ENCODE peak calls at places on chromosomes 11 and 22, in eight cellular contexts. D is T-helper 9 cell, P is M059J, X is lower lobe of right lung, F is NCI-H460, M is HFF-Myc, S is mesenchymal stem cell, J is IMR-90. E is an unnamed sample.

GRCh38 chr11:64611176-64611575 is 20.2 kb downstream of the SLC22A12 start:
- DNase-seq in D (no peak), P (no peak), X (no peak), F (no peak), M (no peak), S (no peak), J (no peak), E (no peak)

GRCh38 chr11:1936072-1936780 is 10.9 kb upstream of the MRPL23 start:
- DNase-seq in D (no peak), P (no peak), X (peak), F (no peak), M (no peak), S (no peak), J (no peak), E (no peak)

GRCh38 chr11:102254047-102254446 is 63.2 kb upstream of the BIRC3 start:
- DNase-seq in D (no peak), P (peak), X (no peak), F (no peak), M (no peak), S (no peak), J (no peak), E (no peak)

GRCh38 chr11:116600930-116601329 is 171.9 kb downstream of the BUD13 start:
- DNase-seq in D (no peak), P (peak), X (no peak), F (no peak), M (no peak), S (no peak), J (no peak), E (no peak)

GRCh38 chr11:1836011-1836945 is 1.5 kb downstream of the SYT8 start:
- DNase-seq in D (no peak), P (no peak), X (peak), F (no peak), M (no peak), S (no peak), J (no peak), E (no peak)

GRCh38 chr22:46946383-46946965 is 184.0 kb downstream of the TBC1D22A start:
- DNase-seq in D (no peak), P (no peak), X (no peak), F (no peak), M (no peak), S (no peak), J (no peak), E (no peak)

GRCh38 chr11:28673687-28674431 is 565.7 kb downstream of the METTL15 start:
- DNase-seq in D (no peak), P (peak), X (no peak), F (peak), M (peak), S (no peak), J (peak), E (peak)

GRCh38 chr22:42648368-42649260 is 578 bp downstream of the CYB5R3 start:
- DNase-seq in D (peak), P (no peak), X (peak), F (no peak), M (no peak), S (peak), J (no peak), E (peak)

GRCh38 chr11:9562716-9563115 is 10.8 kb upstream of the WEE1 start:
- DNase-seq in D (no peak), P (peak), X (no peak), F (no peak), M (no peak), S (no peak), J (no peak), E (no peak)

GRCh38 chr11:19087658-19088057 is 27.1 kb upstream of the MRGPRX2 start:
- DNase-seq in D (no peak), P (peak), X (no peak), F (no peak), M (peak), S (peak), J (peak), E (peak)

GRCh38 chr22:30413745-30414524 is 11.6 kb upstream of the MTFP1 start:
- DNase-seq in D (no peak), P (no peak), X (no peak), F (no peak), M (no peak), S (no peak), J (no peak), E (no peak)

GRCh38 chr11:130999086-130999485 is 82.8 kb upstream of the SNX19 start:
- DNase-seq in D (no peak), P (peak), X (no peak), F (no peak), M (no peak), S (peak), J (peak), E (peak)

GRCh38 chr11:36109499-36109849 is 165.6 kb downstream of the LDLRAD3 start:
- DNase-seq in D (no peak), P (no peak), X (no peak), F (no peak), M (no peak), S (no peak), J (no peak), E (no peak)

GRCh38 chr11:17593466-17594245 is 46.6 kb downstream of the OTOG start:
- DNase-seq in D (no peak), P (no peak), X (no peak), F (no peak), M (no peak), S (no peak), J (no peak), E (no peak)

E was measured in NCI-H226.